ENCODE peak calls at places on chromosome 5, in six cellular contexts. J is SK-N-SH, C is K562, P is H1, I is HepG2, X is GM12892. K is an unnamed sample.

GRCh38 chr5:177399903-177400868 is at the start of gene PFN3:
- DNase-seq in C (no peak), P (no peak), I (no peak), X (no peak), J (no peak), K (no peak)

GRCh38 chr5:84438456-84438855 is 53.8 kb upstream of the EDIL3 start:
- DNase-seq in J (no peak), C (no peak), X (no peak), I (no peak), P (no peak), K (no peak)

GRCh38 chr5:111072949-111073682 is 1.6 kb downstream of the TSLP start:
- DNase-seq in P (no peak), I (no peak), X (no peak), C (peak), J (peak), K (no peak)

GRCh38 chr5:33423018-33423630 is 17.6 kb upstream of the TARS1 start:
- DNase-seq in X (no peak), C (no peak), P (no peak), I (peak), J (no peak), K (no peak)

GRCh38 chr5:73274870-73275756 is 102.1 kb downstream of the TMEM174 start:
- DNase-seq in J (no peak), X (no peak), C (no peak), P (no peak), I (no peak), K (no peak)

GRCh38 chr5:2874099-2874498 is 122.6 kb upstream of the IRX2 start:
- DNase-seq in P (no peak), I (no peak), J (no peak), C (no peak), X (no peak), K (no peak)

GRCh38 chr5:62256161-62257017 is 49.6 kb upstream of the KIF2A start:
- DNase-seq in P (no peak), X (no peak), I (no peak), J (peak), C (no peak), K (no peak)

GRCh38 chr5:41790038-41790776 is 80.0 kb downstream of the OXCT1 start:
- DNase-seq in X (no peak), I (no peak), P (no peak), C (no peak), J (peak), K (no peak)

GRCh38 chr5:98997000-98997399 is 68.2 kb upstream of the CHD1 start:
- DNase-seq in P (no peak), J (no peak), C (no peak), X (no peak), I (peak), K (no peak)

GRCh38 chr5:118115791-118116190 is 872.6 kb downstream of the DTWD2 start:
- DNase-seq in C (no peak), J (no peak), P (no peak), X (no peak), I (no peak), K (no peak)

GRCh38 chr5:96538831-96539250 is 105.8 kb upstream of the PCSK1 start:
- DNase-seq in X (no peak), J (no peak), I (no peak), C (no peak), P (no peak), K (no peak)

GRCh38 chr5:125717209-125717608 is 706.0 kb upstream of the GRAMD2B start:
- DNase-seq in X (no peak), C (no peak), I (peak), P (no peak), J (no peak), K (no peak)

GRCh38 chr5:179827684-179828083 is 7.0 kb downstream of the SQSTM1 start:
- DNase-seq in C (no peak), J (peak), P (no peak), I (no peak), X (no peak), K (no peak)

GRCh38 chr5:95817430-95817829 is 5.1 kb downstream of the GLRX start:
- DNase-seq in C (no peak), I (no peak), P (no peak), J (no peak), X (no peak), K (no peak)

GRCh38 chr5:38745836-38746732 is 99.7 kb upstream of the OSMR start:
- DNase-seq in X (no peak), J (no peak), P (no peak), C (no peak), I (no peak), K (no peak)

GRCh38 chr5:39775458-39776365 is 350.9 kb upstream of the DAB2 start:
- DNase-seq in J (no peak), C (no peak), I (no peak), P (no peak), X (no peak), K (no peak)

GRCh38 chr5:31982661-31983060 is 191.5 kb downstream of the GOLPH3 start:
- DNase-seq in I (no peak), C (no peak), P (no peak), X (no peak), J (no peak), K (no peak)

GRCh38 chr5:82796643-82797416 is 280.4 kb downstream of the TMEM167A start:
- DNase-seq in X (no peak), I (no peak), P (no peak), J (no peak), C (no peak), K (no peak)

GRCh38 chr5:179558912-179559279 is 8.5 kb downstream of the RUFY1 start:
- DNase-seq in I (peak), X (no peak), C (no peak), J (peak), P (no peak), K (no peak)

GRCh38 chr5:149839761-149840160 is 104.8 kb downstream of the PDE6A start:
- DNase-seq in C (no peak), J (peak), I (no peak), P (no peak), X (no peak), K (no peak)

GRCh38 chr5:80254767-80255424 is 952 bp downstream of the SERINC5 start:
- DNase-seq in I (no peak), X (no peak), J (peak), C (no peak), P (no peak), K (no peak)

GRCh38 chr5:9932770-9933169 is 302.6 kb upstream of the TAS2R1 start:
- DNase-seq in J (peak), X (no peak), C (no peak), P (no peak), I (no peak), K (no peak)

GRCh38 chr5:45694255-45694834 is 1.8 kb downstream of the HCN1 start:
- DNase-seq in C (no peak), P (no peak), J (no peak), X (no peak), I (no peak), K (no peak)

GRCh38 chr5:55720188-55720703 is 8.1 kb upstream of the SLC38A9 start:
- DNase-seq in J (no peak), I (no peak), P (no peak), X (no peak), C (no peak), K (no peak)
- TF ChIP-seq TAF1 in J (no peak), I (no peak), P (no peak), X (no peak), C (no peak), K (no peak)

DNA sequence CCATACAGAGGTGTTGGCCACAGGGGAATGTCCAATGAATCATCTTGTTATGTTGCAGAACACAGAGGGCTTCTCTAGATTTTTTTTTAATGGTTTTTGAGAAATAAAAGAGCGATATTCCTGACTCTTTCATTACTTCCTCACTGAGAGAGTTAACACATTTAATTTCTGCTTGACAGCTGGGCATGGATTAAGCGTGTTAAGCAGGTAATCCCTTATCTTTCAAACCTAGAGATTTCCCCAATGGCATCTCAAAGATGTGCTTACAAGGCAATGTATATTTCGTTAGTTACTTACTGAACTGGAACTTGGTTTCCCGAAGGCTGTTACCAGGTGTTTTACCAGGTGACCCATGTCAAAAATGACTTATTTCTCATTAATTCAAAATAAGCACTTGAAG is 21.8 kb upstream of the ADCY2 start:
- DNase-seq in P (no peak), J (no peak), C (no peak), I (no peak), X (no peak), K (no peak)
- TF ChIP-seq TAF1 in P (no peak), J (no peak), C (no peak), I (no peak), X (no peak), K (no peak)

GRCh38 chr5:107012371-107012770 is 658.4 kb downstream of the EFNA5 start:
- DNase-seq in C (no peak), P (no peak), I (no peak), J (no peak), X (no peak), K (no peak)
- TF ChIP-seq TAF1 in C (no peak), P (no peak), I (no peak), J (no peak), X (no peak), K (no peak)

DNA sequence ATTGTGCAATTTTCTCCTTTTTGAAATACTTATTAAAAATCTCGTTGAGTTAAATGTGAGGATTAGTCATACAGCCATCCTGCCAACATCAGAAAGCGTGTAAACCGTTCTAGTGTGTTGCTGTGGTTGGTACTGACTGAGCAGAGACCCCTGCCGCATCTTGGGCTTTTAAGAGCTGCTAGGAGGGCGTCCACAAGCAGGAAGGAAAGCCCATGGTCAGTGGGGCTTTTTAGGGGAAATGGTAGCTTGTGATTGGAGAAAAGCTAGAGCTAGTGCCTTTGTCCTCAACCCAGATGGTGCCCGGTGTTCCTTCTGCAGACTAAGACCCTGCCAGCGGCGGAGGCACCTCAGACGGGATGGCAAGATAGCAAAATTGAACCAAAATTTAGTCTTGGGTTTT is 1.4 kb downstream of the SDHA start:
- DNase-seq in J (no peak), I (no peak), X (no peak), C (no peak), P (no peak), K (no peak)
- TF ChIP-seq TAF1 in J (no peak), I (no peak), X (no peak), C (no peak), P (no peak), K (no peak)

GRCh38 chr5:135069016-135069770 is 35.2 kb upstream of the PITX1 start:
- DNase-seq in X (no peak), C (no peak), J (no peak), P (no peak), I (no peak), K (no peak)
- TF ChIP-seq TAF1 in X (no peak), C (no peak), J (no peak), P (no peak), I (no peak), K (no peak)

GRCh38 chr5:50445281-50445949 is 4.3 kb upstream of the EMB start:
- DNase-seq in C (no peak), I (no peak), P (no peak), J (no peak), X (no peak), K (no peak)
- TF ChIP-seq TAF1 in C (no peak), I (no peak), P (no peak), J (no peak), X (no peak), K (no peak)

GRCh38 chr5:641331-641765 is 29.2 kb downstream of the CEP72 start:
- DNase-seq in J (no peak), P (no peak), C (no peak), I (no peak), X (no peak), K (no peak)
- TF ChIP-seq TAF1 in J (no peak), P (no peak), C (no peak), I (no peak), X (no peak), K (no peak)

DNA sequence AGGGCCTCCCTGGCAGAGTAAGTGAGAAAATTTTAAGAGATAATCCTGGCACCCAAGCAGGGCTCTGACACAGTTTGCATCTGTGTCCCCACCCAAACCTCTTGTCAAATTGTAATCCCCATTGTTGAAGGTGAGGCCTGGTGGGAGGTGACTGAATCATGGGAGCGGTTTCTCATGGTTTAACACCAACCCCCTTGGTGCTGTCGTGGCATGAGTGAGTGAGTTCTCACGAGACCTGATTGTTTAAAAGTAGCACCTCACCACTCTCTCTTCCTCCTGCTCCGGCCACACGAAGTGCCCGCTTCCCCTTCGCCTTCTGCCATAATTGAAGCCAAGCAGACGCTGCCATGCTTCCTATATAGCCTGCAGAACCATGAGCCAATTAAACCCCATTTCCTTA is 80.1 kb downstream of the FBXW11 start:
- DNase-seq in P (no peak), J (no peak), X (no peak), I (no peak), C (no peak), K (no peak)
- TF ChIP-seq TAF1 in P (no peak), J (no peak), X (no peak), I (no peak), C (no peak), K (no peak)

K was measured in GM12891.